ENCODE peak calls at places on chromosomes 2 and 18, in six cellular contexts. One of them, this sample, is unnamed.

GRCh38 chr2:205733648-205734047 is 51.3 kb downstream of the NRP2 start:
- DNase-seq in ovary: peak
- DNase-seq in cardiac fibroblast: no peak
- DNase-seq in AG09309: no peak
- DNase-seq in GM23248: no peak
- DNase-seq in astrocyte of the spinal cord: no peak
- DNase-seq in this sample: no peak

GRCh38 chr2:55099878-55100820 is 49.9 kb upstream of the RTN4 start:
- DNase-seq in ovary: no peak
- DNase-seq in cardiac fibroblast: peak
- DNase-seq in AG09309: peak
- DNase-seq in GM23248: peak
- DNase-seq in astrocyte of the spinal cord: peak
- DNase-seq in this sample: peak

GRCh38 chr2:67612576-67612981 is 215.4 kb downstream of the ETAA1 start:
- DNase-seq in ovary: no peak
- DNase-seq in cardiac fibroblast: peak
- DNase-seq in AG09309: peak
- DNase-seq in GM23248: peak
- DNase-seq in astrocyte of the spinal cord: no peak
- DNase-seq in this sample: no peak

GRCh38 chr2:191641609-191642008 is 36.3 kb upstream of the NABP1 start:
- DNase-seq in ovary: no peak
- DNase-seq in cardiac fibroblast: no peak
- DNase-seq in AG09309: no peak
- DNase-seq in GM23248: no peak
- DNase-seq in astrocyte of the spinal cord: no peak
- DNase-seq in this sample: no peak

GRCh38 chr2:38835015-38835601 is 40.6 kb downstream of the DHX57 start:
- DNase-seq in ovary: no peak
- DNase-seq in cardiac fibroblast: peak
- DNase-seq in AG09309: no peak
- DNase-seq in GM23248: peak
- DNase-seq in astrocyte of the spinal cord: peak
- DNase-seq in this sample: peak

GRCh38 chr2:72770879-72771461 is 54.9 kb downstream of the EXOC6B start:
- DNase-seq in ovary: no peak
- DNase-seq in cardiac fibroblast: peak
- DNase-seq in AG09309: peak
- DNase-seq in GM23248: peak
- DNase-seq in astrocyte of the spinal cord: peak
- DNase-seq in this sample: peak

GRCh38 chr2:28152585-28153284 is 239.9 kb upstream of the FOSL2 start:
- DNase-seq in ovary: no peak
- DNase-seq in cardiac fibroblast: peak
- DNase-seq in AG09309: no peak
- DNase-seq in GM23248: peak
- DNase-seq in astrocyte of the spinal cord: peak
- DNase-seq in this sample: peak

GRCh38 chr2:163191372-163191771 is 352.8 kb upstream of the KCNH7 start:
- DNase-seq in ovary: no peak
- DNase-seq in cardiac fibroblast: peak
- DNase-seq in AG09309: peak
- DNase-seq in GM23248: peak
- DNase-seq in astrocyte of the spinal cord: peak
- DNase-seq in this sample: peak

GRCh38 chr2:196170202-196170680 is 1.1 kb downstream of the STK17B start:
- DNase-seq in ovary: no peak
- DNase-seq in cardiac fibroblast: peak
- DNase-seq in AG09309: no peak
- DNase-seq in GM23248: peak
- DNase-seq in astrocyte of the spinal cord: peak
- DNase-seq in this sample: peak

GRCh38 chr2:44548221-44549098 is 186.7 kb downstream of the CAMKMT start:
- DNase-seq in ovary: no peak
- DNase-seq in cardiac fibroblast: peak
- DNase-seq in AG09309: no peak
- DNase-seq in GM23248: peak
- DNase-seq in astrocyte of the spinal cord: no peak
- DNase-seq in this sample: no peak

GRCh38 chr2:164565345-164565744 is 55.9 kb downstream of the GRB14 start:
- DNase-seq in ovary: no peak
- DNase-seq in cardiac fibroblast: no peak
- DNase-seq in AG09309: no peak
- DNase-seq in GM23248: no peak
- DNase-seq in astrocyte of the spinal cord: no peak
- DNase-seq in this sample: no peak

GRCh38 chr18:69980982-69981804 is 33.5 kb upstream of the CD226 start:
- DNase-seq in ovary: no peak
- DNase-seq in cardiac fibroblast: no peak
- DNase-seq in AG09309: no peak
- DNase-seq in GM23248: no peak
- DNase-seq in astrocyte of the spinal cord: no peak
- DNase-seq in this sample: no peak

GRCh38 chr2:241802421-241802749 is 6.6 kb upstream of the NEU4 start:
- DNase-seq in ovary: no peak
- DNase-seq in cardiac fibroblast: no peak
- DNase-seq in AG09309: no peak
- DNase-seq in GM23248: no peak
- DNase-seq in astrocyte of the spinal cord: no peak
- DNase-seq in this sample: no peak

GRCh38 chr2:96636772-96637171 is 1.3 kb downstream of the KANSL3 start:
- DNase-seq in ovary: no peak
- DNase-seq in cardiac fibroblast: no peak
- DNase-seq in AG09309: no peak
- DNase-seq in GM23248: peak
- DNase-seq in astrocyte of the spinal cord: no peak
- DNase-seq in this sample: peak

GRCh38 chr2:145200307-145200706 is 680.4 kb upstream of the ZEB2 start:
- DNase-seq in ovary: no peak
- DNase-seq in cardiac fibroblast: no peak
- DNase-seq in AG09309: no peak
- DNase-seq in GM23248: no peak
- DNase-seq in astrocyte of the spinal cord: peak
- DNase-seq in this sample: no peak

GRCh38 chr2:10909050-10909995 is 2.4 kb upstream of the KCNF1 start:
- DNase-seq in ovary: no peak
- DNase-seq in cardiac fibroblast: no peak
- DNase-seq in AG09309: no peak
- DNase-seq in GM23248: no peak
- DNase-seq in astrocyte of the spinal cord: no peak
- DNase-seq in this sample: no peak

GRCh38 chr2:96260404-96261260 is 5.2 kb downstream of the TMEM127 start:
- DNase-seq in ovary: peak
- DNase-seq in cardiac fibroblast: peak
- DNase-seq in AG09309: peak
- DNase-seq in GM23248: peak
- DNase-seq in astrocyte of the spinal cord: peak
- DNase-seq in this sample: peak

GRCh38 chr2:106885326-106885725 is 641 bp downstream of the ST6GAL2 start:
- DNase-seq in ovary: no peak
- DNase-seq in cardiac fibroblast: peak
- DNase-seq in AG09309: no peak
- DNase-seq in GM23248: peak
- DNase-seq in astrocyte of the spinal cord: peak
- DNase-seq in this sample: no peak

GRCh38 chr2:177193240-177193639 is 19.4 kb upstream of the HNRNPA3 start:
- DNase-seq in ovary: no peak
- DNase-seq in cardiac fibroblast: no peak
- DNase-seq in AG09309: no peak
- DNase-seq in GM23248: no peak
- DNase-seq in astrocyte of the spinal cord: no peak
- DNase-seq in this sample: no peak

GRCh38 chr2:16671760-16672159 is 6.1 kb upstream of the CYRIA start:
- DNase-seq in ovary: no peak
- DNase-seq in cardiac fibroblast: peak
- DNase-seq in AG09309: no peak
- DNase-seq in GM23248: no peak
- DNase-seq in astrocyte of the spinal cord: peak
- DNase-seq in this sample: peak

GRCh38 chr2:102522890-102523289 is 49.9 kb downstream of the SLC9A4 start:
- DNase-seq in ovary: no peak
- DNase-seq in cardiac fibroblast: no peak
- DNase-seq in AG09309: no peak
- DNase-seq in GM23248: no peak
- DNase-seq in astrocyte of the spinal cord: no peak
- DNase-seq in this sample: no peak

GRCh38 chr18:45642802-45643201 is 27.5 kb downstream of the SLC14A2 start:
- DNase-seq in ovary: no peak
- DNase-seq in cardiac fibroblast: no peak
- DNase-seq in AG09309: no peak
- DNase-seq in GM23248: no peak
- DNase-seq in astrocyte of the spinal cord: no peak
- DNase-seq in this sample: no peak

DNA sequence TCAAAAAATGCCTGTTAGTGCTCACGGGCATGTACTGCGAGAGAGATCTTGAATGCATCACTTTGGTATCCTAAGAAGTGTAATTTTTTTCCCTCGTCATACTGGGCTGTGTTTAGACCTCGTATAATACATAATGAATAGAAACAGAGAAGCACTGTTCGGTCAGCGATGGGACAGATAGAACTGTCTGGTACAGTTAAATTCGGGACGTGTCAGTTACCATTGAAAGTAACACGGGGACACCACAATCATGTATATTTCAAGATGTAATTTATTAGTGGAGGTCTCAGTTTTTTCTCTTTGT is 1.8 kb downstream of the PKP4 start:
- DNase-seq in ovary: no peak
- DNase-seq in cardiac fibroblast: peak
- DNase-seq in AG09309: no peak
- DNase-seq in GM23248: no peak
- DNase-seq in astrocyte of the spinal cord: no peak
- DNase-seq in this sample: no peak
- H3K4me3 ChIP-seq in ovary: peak
- H3K4me3 ChIP-seq in cardiac fibroblast: peak
- H3K4me3 ChIP-seq in AG09309: peak
- H3K4me3 ChIP-seq in GM23248: peak
- H3K4me3 ChIP-seq in astrocyte of the spinal cord: peak
- H3K4me3 ChIP-seq in this sample: peak

GRCh38 chr2:231642631-231643493 is 50.2 kb downstream of the TEX44 start:
- DNase-seq in ovary: peak
- DNase-seq in cardiac fibroblast: peak
- DNase-seq in AG09309: peak
- DNase-seq in GM23248: peak
- DNase-seq in astrocyte of the spinal cord: peak
- DNase-seq in this sample: peak
- H3K4me3 ChIP-seq in ovary: peak
- H3K4me3 ChIP-seq in cardiac fibroblast: peak
- H3K4me3 ChIP-seq in AG09309: peak
- H3K4me3 ChIP-seq in GM23248: peak
- H3K4me3 ChIP-seq in astrocyte of the spinal cord: no peak
- H3K4me3 ChIP-seq in this sample: peak

GRCh38 chr2:218859994-218860831 is 608 bp downstream of the WNT6 start:
- DNase-seq in ovary: peak
- DNase-seq in cardiac fibroblast: no peak
- DNase-seq in AG09309: no peak
- DNase-seq in GM23248: no peak
- DNase-seq in astrocyte of the spinal cord: no peak
- DNase-seq in this sample: no peak
- H3K4me3 ChIP-seq in ovary: peak
- H3K4me3 ChIP-seq in cardiac fibroblast: no peak
- H3K4me3 ChIP-seq in AG09309: no peak
- H3K4me3 ChIP-seq in GM23248: no peak
- H3K4me3 ChIP-seq in astrocyte of the spinal cord: no peak
- H3K4me3 ChIP-seq in this sample: peak

GRCh38 chr18:595571-595970 is 1.2 kb upstream of the CLUL1 start:
- DNase-seq in ovary: no peak
- DNase-seq in cardiac fibroblast: no peak
- DNase-seq in AG09309: no peak
- DNase-seq in GM23248: no peak
- DNase-seq in astrocyte of the spinal cord: no peak
- DNase-seq in this sample: no peak

GRCh38 chr18:600107-600506 is 3.3 kb downstream of the CLUL1 start:
- DNase-seq in ovary: no peak
- DNase-seq in cardiac fibroblast: peak
- DNase-seq in AG09309: no peak
- DNase-seq in GM23248: no peak
- DNase-seq in astrocyte of the spinal cord: no peak
- DNase-seq in this sample: no peak

GRCh38 chr18:595068-595467 is 1.7 kb upstream of the CLUL1 start:
- DNase-seq in ovary: no peak
- DNase-seq in cardiac fibroblast: no peak
- DNase-seq in AG09309: no peak
- DNase-seq in GM23248: no peak
- DNase-seq in astrocyte of the spinal cord: no peak
- DNase-seq in this sample: no peak

GRCh38 chr18:596288-596881 is 403 bp upstream of the CLUL1 start:
- DNase-seq in ovary: peak
- DNase-seq in cardiac fibroblast: no peak
- DNase-seq in AG09309: no peak
- DNase-seq in GM23248: peak
- DNase-seq in astrocyte of the spinal cord: peak
- DNase-seq in this sample: peak

DNA sequence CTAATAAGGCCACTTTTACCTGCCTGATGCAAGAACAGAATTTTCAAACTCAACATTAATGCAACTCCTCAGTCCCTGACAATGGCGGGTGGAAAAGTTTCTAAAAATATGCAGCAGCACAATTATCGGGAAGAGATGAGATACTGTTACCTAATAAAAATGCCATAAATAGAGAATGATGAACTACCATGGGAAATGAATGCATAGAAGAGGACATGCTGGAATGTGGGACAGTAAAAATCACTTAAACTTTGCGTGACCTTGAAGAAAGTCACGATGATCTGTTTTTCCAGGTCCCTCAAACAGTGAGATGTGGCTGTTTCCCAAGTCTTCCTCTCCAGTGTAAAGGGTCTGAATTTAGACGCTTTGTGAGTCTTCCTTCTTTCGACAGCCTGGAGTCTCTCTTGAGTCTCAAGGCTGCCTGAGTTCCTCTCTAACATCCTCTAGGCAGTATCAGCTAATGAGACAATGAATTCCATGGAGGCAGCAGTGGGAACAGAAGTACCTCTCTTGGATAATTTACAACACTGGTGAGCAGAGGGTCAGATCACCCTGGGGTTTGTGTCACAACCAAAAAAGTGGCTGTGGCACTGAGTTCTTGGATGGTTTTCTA is 1.4 kb downstream of the CLUL1 start:
- DNase-seq in ovary: no peak
- DNase-seq in cardiac fibroblast: no peak
- DNase-seq in AG09309: peak
- DNase-seq in GM23248: no peak
- DNase-seq in astrocyte of the spinal cord: no peak
- DNase-seq in this sample: no peak
- H3K4me3 ChIP-seq in ovary: no peak
- H3K4me3 ChIP-seq in cardiac fibroblast: no peak
- H3K4me3 ChIP-seq in AG09309: no peak
- H3K4me3 ChIP-seq in GM23248: no peak
- H3K4me3 ChIP-seq in astrocyte of the spinal cord: no peak
- H3K4me3 ChIP-seq in this sample: no peak

DNA sequence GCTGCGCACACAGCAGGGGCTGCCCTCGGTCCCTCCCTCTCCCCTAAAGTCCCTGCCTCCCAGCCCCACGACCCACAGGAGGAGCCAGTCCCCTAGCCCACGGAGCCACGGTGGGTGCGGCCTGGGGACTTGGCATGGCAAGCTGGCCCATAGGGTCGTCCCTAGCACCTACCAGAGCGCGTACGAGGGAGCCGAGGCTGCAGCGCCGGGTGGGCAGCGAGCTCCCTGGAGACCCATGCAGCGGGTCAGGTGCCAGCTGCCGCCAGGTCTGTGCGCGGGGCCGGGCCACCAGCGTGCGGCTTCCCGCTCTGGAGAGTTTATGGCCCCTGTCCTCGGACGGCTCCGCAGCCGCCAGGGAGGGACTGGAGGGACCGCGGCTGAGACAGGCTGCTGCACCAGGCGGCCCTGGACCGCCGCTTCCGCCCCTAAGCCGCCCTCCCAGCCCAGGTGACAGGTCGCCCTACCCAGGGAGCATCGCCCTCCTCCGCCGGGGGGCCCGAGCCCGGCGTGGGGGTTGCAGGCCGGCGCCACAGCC is 273.6 kb downstream of the CCDC74A start:
- DNase-seq in ovary: peak
- DNase-seq in cardiac fibroblast: no peak
- DNase-seq in AG09309: no peak
- DNase-seq in GM23248: no peak
- DNase-seq in astrocyte of the spinal cord: no peak
- DNase-seq in this sample: no peak
- H3K4me3 ChIP-seq in ovary: no peak
- H3K4me3 ChIP-seq in cardiac fibroblast: no peak
- H3K4me3 ChIP-seq in AG09309: no peak
- H3K4me3 ChIP-seq in GM23248: no peak
- H3K4me3 ChIP-seq in astrocyte of the spinal cord: no peak
- H3K4me3 ChIP-seq in this sample: no peak